ENCODE peak calls at places on chromosomes 1 and 21, in eight cellular contexts. One of them, this sample, is unnamed.

GRCh38 chr1:108051625-108052382 is 86.8 kb upstream of the VAV3 start:
- DNase-seq in MM.1S: no peak
- DNase-seq in mesendoderm: peak; percentile 62
- DNase-seq in A549: no peak
- DNase-seq in H9: no peak
- DNase-seq in mesenchymal stem cell: no peak
- DNase-seq in IMR-90: no peak
- DNase-seq in GM23338: peak; percentile 74
- DNase-seq in this sample: no peak

GRCh38 chr1:241606544-241606943 is 33.6 kb downstream of the CHML start:
- DNase-seq in MM.1S: no peak
- DNase-seq in mesendoderm: no peak
- DNase-seq in A549: peak; percentile 49
- DNase-seq in H9: no peak
- DNase-seq in mesenchymal stem cell: no peak
- DNase-seq in IMR-90: no peak
- DNase-seq in GM23338: no peak
- DNase-seq in this sample: peak; percentile 60

GRCh38 chr1:79663916-79664315 is 657.4 kb upstream of the ADGRL4 start:
- DNase-seq in MM.1S: no peak
- DNase-seq in mesendoderm: peak; percentile 87
- DNase-seq in A549: no peak
- DNase-seq in H9: no peak
- DNase-seq in mesenchymal stem cell: peak; percentile 6
- DNase-seq in IMR-90: no peak
- DNase-seq in GM23338: peak; percentile 1
- DNase-seq in this sample: no peak

GRCh38 chr1:159913451-159914192 is 11.7 kb downstream of the TAGLN2 start:
- DNase-seq in MM.1S: no peak
- DNase-seq in mesendoderm: peak; percentile 71
- DNase-seq in A549: peak; percentile 30
- DNase-seq in H9: peak; percentile 85
- DNase-seq in mesenchymal stem cell: no peak
- DNase-seq in IMR-90: no peak
- DNase-seq in GM23338: peak; percentile 69
- DNase-seq in this sample: no peak

GRCh38 chr1:169108897-169109560 is 2.5 kb downstream of the ATP1B1 start:
- DNase-seq in MM.1S: no peak
- DNase-seq in mesendoderm: peak; percentile 75
- DNase-seq in A549: peak; percentile 73
- DNase-seq in H9: no peak
- DNase-seq in mesenchymal stem cell: peak; percentile 88
- DNase-seq in IMR-90: peak; percentile 35
- DNase-seq in GM23338: peak; percentile 46
- DNase-seq in this sample: no peak

GRCh38 chr1:182101415-182102041 is 40.0 kb upstream of the ZNF648 start:
- DNase-seq in MM.1S: no peak
- DNase-seq in mesendoderm: peak; percentile 99
- DNase-seq in A549: no peak
- DNase-seq in H9: peak; percentile 98
- DNase-seq in mesenchymal stem cell: no peak
- DNase-seq in IMR-90: no peak
- DNase-seq in GM23338: peak; percentile 94
- DNase-seq in this sample: no peak

GRCh38 chr1:238954865-238955264 is 431.5 kb upstream of the CHRM3 start:
- DNase-seq in MM.1S: no peak
- DNase-seq in mesendoderm: peak; percentile 8
- DNase-seq in A549: no peak
- DNase-seq in H9: no peak
- DNase-seq in mesenchymal stem cell: peak; percentile 43
- DNase-seq in IMR-90: no peak
- DNase-seq in GM23338: no peak
- DNase-seq in this sample: no peak

GRCh38 chr1:113090051-113090450 is 17.1 kb downstream of the LRIG2 start:
- DNase-seq in MM.1S: no peak
- DNase-seq in mesendoderm: no peak
- DNase-seq in A549: no peak
- DNase-seq in H9: no peak
- DNase-seq in mesenchymal stem cell: no peak
- DNase-seq in IMR-90: no peak
- DNase-seq in GM23338: no peak
- DNase-seq in this sample: no peak

GRCh38 chr1:1137256-1138045 is 21.6 kb upstream of the C1orf159 start:
- DNase-seq in MM.1S: peak; percentile 52
- DNase-seq in mesendoderm: no peak
- DNase-seq in A549: no peak
- DNase-seq in H9: no peak
- DNase-seq in mesenchymal stem cell: no peak
- DNase-seq in IMR-90: no peak
- DNase-seq in GM23338: no peak
- DNase-seq in this sample: no peak

GRCh38 chr1:151916959-151917358 is 7.6 kb upstream of the THEM4 start:
- DNase-seq in MM.1S: no peak
- DNase-seq in mesendoderm: no peak
- DNase-seq in A549: no peak
- DNase-seq in H9: no peak
- DNase-seq in mesenchymal stem cell: no peak
- DNase-seq in IMR-90: no peak
- DNase-seq in GM23338: no peak
- DNase-seq in this sample: no peak

GRCh38 chr1:54884135-54884586 is 2.8 kb downstream of the DHCR24 start:
- DNase-seq in MM.1S: no peak
- DNase-seq in mesendoderm: no peak
- DNase-seq in A549: no peak
- DNase-seq in H9: no peak
- DNase-seq in mesenchymal stem cell: peak; percentile 44
- DNase-seq in IMR-90: peak; percentile 79
- DNase-seq in GM23338: no peak
- DNase-seq in this sample: peak; percentile 59

GRCh38 chr1:6198646-6199297 is 623 bp downstream of the RPL22 start:
- DNase-seq in MM.1S: peak; percentile 41
- DNase-seq in mesendoderm: no peak
- DNase-seq in A549: no peak
- DNase-seq in H9: no peak
- DNase-seq in mesenchymal stem cell: peak; percentile 44
- DNase-seq in IMR-90: no peak
- DNase-seq in GM23338: no peak
- DNase-seq in this sample: no peak

GRCh38 chr1:44801491-44802305 is 1.5 kb downstream of the PLK3 start:
- DNase-seq in MM.1S: no peak
- DNase-seq in mesendoderm: no peak
- DNase-seq in A549: no peak
- DNase-seq in H9: peak; percentile 31
- DNase-seq in mesenchymal stem cell: peak; percentile 38
- DNase-seq in IMR-90: no peak
- DNase-seq in GM23338: no peak
- DNase-seq in this sample: no peak

GRCh38 chr1:154819628-154820590 is 50.2 kb downstream of the KCNN3 start:
- DNase-seq in MM.1S: no peak
- DNase-seq in mesendoderm: peak; percentile 64
- DNase-seq in A549: peak; percentile 32
- DNase-seq in H9: peak; percentile 70
- DNase-seq in mesenchymal stem cell: no peak
- DNase-seq in IMR-90: no peak
- DNase-seq in GM23338: peak; percentile 72
- DNase-seq in this sample: no peak

DNA sequence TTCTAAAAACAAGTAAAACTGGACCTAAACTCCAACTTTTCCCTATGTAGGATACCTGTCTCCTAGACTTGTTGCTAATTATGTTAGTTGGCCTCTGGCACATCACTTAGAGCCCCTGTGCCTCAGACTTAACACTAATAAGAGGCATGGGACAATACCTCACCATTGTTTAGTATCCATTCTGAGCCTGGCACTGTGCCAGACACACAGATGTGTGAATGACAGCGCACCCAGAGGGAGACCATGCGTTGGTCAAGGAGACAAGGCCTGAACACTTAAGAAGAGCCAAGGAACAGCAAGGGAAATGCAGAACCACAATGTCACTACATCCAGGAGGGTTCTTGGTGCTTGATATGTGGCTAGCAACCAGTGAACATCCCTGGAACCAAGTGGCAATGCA is 189.1 kb downstream of the FGGY start:
- DNase-seq in MM.1S: no peak
- DNase-seq in mesendoderm: no peak
- DNase-seq in A549: no peak
- DNase-seq in H9: no peak
- DNase-seq in mesenchymal stem cell: no peak
- DNase-seq in IMR-90: no peak
- DNase-seq in GM23338: no peak
- DNase-seq in this sample: no peak
- H3K4me2 ChIP-seq in MM.1S: no peak overlapping the region
- H3K4me2 ChIP-seq in mesendoderm: no peak overlapping the region
- H3K4me2 ChIP-seq in A549: no peak overlapping the region
- H3K4me2 ChIP-seq in H9: no peak overlapping the region
- H3K4me2 ChIP-seq in mesenchymal stem cell: no peak overlapping the region
- H3K4me2 ChIP-seq in IMR-90: no peak overlapping the region
- H3K4me2 ChIP-seq in GM23338: no peak overlapping the region
- H3K4me2 ChIP-seq in this sample: no peak overlapping the region

GRCh38 chr21:45316871-45317400 is 29.2 kb upstream of the POFUT2 start:
- DNase-seq in MM.1S: no peak
- DNase-seq in mesendoderm: no peak
- DNase-seq in A549: no peak
- DNase-seq in H9: no peak
- DNase-seq in mesenchymal stem cell: no peak
- DNase-seq in IMR-90: no peak
- DNase-seq in GM23338: no peak
- DNase-seq in this sample: no peak

GRCh38 chr21:45317401-45318145 is 29.9 kb upstream of the POFUT2 start:
- DNase-seq in MM.1S: no peak
- DNase-seq in mesendoderm: no peak
- DNase-seq in A549: peak; percentile 52
- DNase-seq in H9: peak; percentile 26
- DNase-seq in mesenchymal stem cell: peak; percentile 94
- DNase-seq in IMR-90: peak; percentile 94
- DNase-seq in GM23338: no peak
- DNase-seq in this sample: peak; percentile 92

GRCh38 chr21:45319461-45320211 is 31.9 kb upstream of the POFUT2 start:
- DNase-seq in MM.1S: no peak
- DNase-seq in mesendoderm: no peak
- DNase-seq in A549: peak; percentile 68
- DNase-seq in H9: peak; percentile 28
- DNase-seq in mesenchymal stem cell: peak; percentile 95
- DNase-seq in IMR-90: peak; percentile 77
- DNase-seq in GM23338: no peak
- DNase-seq in this sample: peak; percentile 76

GRCh38 chr21:45318556-45319341 is 31.1 kb upstream of the POFUT2 start:
- DNase-seq in MM.1S: no peak
- DNase-seq in mesendoderm: no peak
- DNase-seq in A549: peak; percentile 82
- DNase-seq in H9: peak; percentile 27
- DNase-seq in mesenchymal stem cell: peak; percentile 97
- DNase-seq in IMR-90: peak; percentile 54
- DNase-seq in GM23338: no peak
- DNase-seq in this sample: peak; percentile 83

GRCh38 chr21:45318146-45318555 is 30.5 kb upstream of the POFUT2 start:
- DNase-seq in MM.1S: no peak
- DNase-seq in mesendoderm: no peak
- DNase-seq in A549: no peak
- DNase-seq in H9: no peak
- DNase-seq in mesenchymal stem cell: no peak
- DNase-seq in IMR-90: no peak
- DNase-seq in GM23338: no peak
- DNase-seq in this sample: no peak
- H3K4me2 ChIP-seq in MM.1S: no peak overlapping the region
- H3K4me2 ChIP-seq in mesendoderm: no peak overlapping the region
- H3K4me2 ChIP-seq in A549: peak overlapping the region; percentile 82
- H3K4me2 ChIP-seq in H9: no peak overlapping the region
- H3K4me2 ChIP-seq in mesenchymal stem cell: no peak overlapping the region
- H3K4me2 ChIP-seq in IMR-90: no peak overlapping the region
- H3K4me2 ChIP-seq in GM23338: no peak overlapping the region
- H3K4me2 ChIP-seq in this sample: no peak overlapping the region

DNA sequence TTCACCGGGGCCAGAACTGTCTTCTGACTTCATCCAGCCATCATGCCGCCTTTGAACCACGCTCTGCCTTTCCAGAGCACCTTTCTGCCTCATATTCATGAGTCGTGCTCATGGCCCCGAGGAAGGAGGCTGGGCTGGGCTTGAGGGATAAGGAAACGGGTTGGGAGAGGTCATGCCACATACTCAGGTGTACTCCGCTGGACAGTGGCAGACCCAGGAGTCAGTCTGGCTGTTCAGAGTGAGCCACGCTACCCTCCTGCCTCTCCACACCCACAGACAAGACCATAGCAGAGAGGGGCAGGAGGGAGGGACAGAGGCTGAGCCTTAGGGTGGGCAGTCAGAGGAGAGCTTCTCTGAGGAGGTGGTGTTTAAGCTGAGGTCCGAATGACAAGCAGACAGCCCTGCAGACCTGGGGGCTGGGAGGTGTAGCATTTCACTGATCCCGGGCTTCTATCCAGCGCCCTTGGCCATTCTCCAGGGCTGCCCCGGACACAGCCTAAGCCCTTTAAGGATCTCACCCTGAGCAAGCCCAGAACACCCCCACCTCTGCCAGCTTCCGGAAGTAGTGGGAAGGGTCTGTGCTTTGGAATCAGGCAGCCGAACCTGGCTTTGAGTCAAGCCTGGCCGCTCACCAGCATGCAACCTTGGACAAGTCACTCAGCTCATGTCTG is 102.3 kb downstream of the LACTBL1 start:
- DNase-seq in MM.1S: no peak
- DNase-seq in mesendoderm: no peak
- DNase-seq in A549: no peak
- DNase-seq in H9: no peak
- DNase-seq in mesenchymal stem cell: no peak
- DNase-seq in IMR-90: peak; percentile 38
- DNase-seq in GM23338: no peak
- DNase-seq in this sample: peak; percentile 64
- H3K4me2 ChIP-seq in MM.1S: no peak overlapping the region
- H3K4me2 ChIP-seq in mesendoderm: no peak overlapping the region
- H3K4me2 ChIP-seq in A549: no peak overlapping the region
- H3K4me2 ChIP-seq in H9: no peak overlapping the region
- H3K4me2 ChIP-seq in mesenchymal stem cell: no peak overlapping the region
- H3K4me2 ChIP-seq in IMR-90: no peak overlapping the region
- H3K4me2 ChIP-seq in GM23338: no peak overlapping the region
- H3K4me2 ChIP-seq in this sample: no peak overlapping the region

GRCh38 chr1:78052685-78053433 is 7.1 kb downstream of the GIPC2 start:
- DNase-seq in MM.1S: no peak
- DNase-seq in mesendoderm: no peak
- DNase-seq in A549: no peak
- DNase-seq in H9: no peak
- DNase-seq in mesenchymal stem cell: no peak
- DNase-seq in IMR-90: no peak
- DNase-seq in GM23338: no peak
- DNase-seq in this sample: no peak

GRCh38 chr1:78049396-78049795 is 3.6 kb downstream of the GIPC2 start:
- DNase-seq in MM.1S: no peak
- DNase-seq in mesendoderm: no peak
- DNase-seq in A549: no peak
- DNase-seq in H9: no peak
- DNase-seq in mesenchymal stem cell: no peak
- DNase-seq in IMR-90: no peak
- DNase-seq in GM23338: no peak
- DNase-seq in this sample: no peak

GRCh38 chr1:78048446-78048845 is 2.7 kb downstream of the GIPC2 start:
- DNase-seq in MM.1S: no peak
- DNase-seq in mesendoderm: no peak
- DNase-seq in A549: no peak
- DNase-seq in H9: no peak
- DNase-seq in mesenchymal stem cell: no peak
- DNase-seq in IMR-90: no peak
- DNase-seq in GM23338: no peak
- DNase-seq in this sample: no peak

GRCh38 chr1:78053498-78053897 is 7.7 kb downstream of the GIPC2 start:
- DNase-seq in MM.1S: no peak
- DNase-seq in mesendoderm: no peak
- DNase-seq in A549: no peak
- DNase-seq in H9: no peak
- DNase-seq in mesenchymal stem cell: no peak
- DNase-seq in IMR-90: no peak
- DNase-seq in GM23338: no peak
- DNase-seq in this sample: no peak

GRCh38 chr1:78051005-78051404 is 5.2 kb downstream of the GIPC2 start:
- DNase-seq in MM.1S: no peak
- DNase-seq in mesendoderm: no peak
- DNase-seq in A549: no peak
- DNase-seq in H9: no peak
- DNase-seq in mesenchymal stem cell: no peak
- DNase-seq in IMR-90: no peak
- DNase-seq in GM23338: no peak
- DNase-seq in this sample: no peak
- H3K4me2 ChIP-seq in MM.1S: no peak overlapping the region
- H3K4me2 ChIP-seq in mesendoderm: no peak overlapping the region
- H3K4me2 ChIP-seq in A549: no peak overlapping the region
- H3K4me2 ChIP-seq in H9: no peak overlapping the region
- H3K4me2 ChIP-seq in mesenchymal stem cell: no peak overlapping the region
- H3K4me2 ChIP-seq in IMR-90: no peak overlapping the region
- H3K4me2 ChIP-seq in GM23338: no peak overlapping the region
- H3K4me2 ChIP-seq in this sample: no peak overlapping the region

This sample was measured in fibroblast of lung.